ENCODE peak calls at places on chromosome 4, in six cellular contexts. T, Z, E, Y, B and M are unnamed samples. For H3K4me1, the result is how much of the 10 kb centered on the place peaks cover.

GRCh38 chr4:139177888-139178609 is 1.0 kb upstream of the ELF2 start:
- DNase-seq in Z (peak), Y (peak), B (peak), T (peak), E (peak), M (peak)

GRCh38 chr4:7781361-7781760 is 158.3 kb downstream of the AFAP1 start:
- DNase-seq in T (no peak), Y (no peak), B (no peak), Z (no peak), E (peak), M (no peak)

GRCh38 chr4:48991357-48991756 is 5.3 kb downstream of the CWH43 start:
- DNase-seq in E (no peak), T (no peak), B (no peak), Y (no peak), Z (no peak), M (no peak)

GRCh38 chr4:101981756-101982155 is 191.2 kb downstream of the BANK1 start:
- DNase-seq in B (no peak), Y (no peak), T (no peak), Z (peak), E (no peak), M (no peak)

GRCh38 chr4:163548481-163549243 is 54.2 kb downstream of the TMA16 start:
- DNase-seq in E (peak), Y (no peak), Z (peak), B (no peak), T (no peak), M (no peak)

GRCh38 chr4:127732623-127733199 is 2.5 kb downstream of the SLC25A31 start:
- DNase-seq in E (peak), B (no peak), Y (no peak), T (no peak), Z (peak), M (no peak)

GRCh38 chr4:69360271-69360670 is 80.0 kb downstream of the UGT2B28 start:
- DNase-seq in E (no peak), Z (no peak), Y (no peak), B (no peak), T (no peak), M (no peak)

GRCh38 chr4:127045872-127046271 is 586.9 kb upstream of the INTU start:
- DNase-seq in E (no peak), B (no peak), Z (no peak), Y (no peak), T (no peak), M (no peak)

GRCh38 chr4:176309772-176310171 is 10.0 kb upstream of the SPCS3 start:
- DNase-seq in Z (no peak), E (no peak), B (no peak), Y (no peak), T (no peak), M (no peak)

GRCh38 chr4:18075823-18076433 is 54.4 kb upstream of the LCORL start:
- DNase-seq in Z (peak), E (no peak), B (peak), Y (no peak), T (peak), M (no peak)

GRCh38 chr4:122783301-122784215 is 43.1 kb upstream of the FGF2 start:
- DNase-seq in T (no peak), Y (no peak), Z (peak), E (peak), B (no peak), M (peak)

GRCh38 chr4:71595576-71596108 is 188.2 kb downstream of the GC start:
- DNase-seq in Y (no peak), E (peak), B (no peak), Z (no peak), T (no peak), M (no peak)

GRCh38 chr4:169612869-169613859 is 781 bp upstream of the NEK1 start:
- DNase-seq in Y (peak), T (peak), E (peak), B (peak), Z (peak), M (peak)

GRCh38 chr4:17385403-17385802 is 126.5 kb downstream of the QDPR start:
- DNase-seq in E (peak), T (no peak), Y (no peak), B (peak), Z (no peak), M (no peak)

GRCh38 chr4:148068065-148068911 is 336.4 kb downstream of the ARHGAP10 start:
- DNase-seq in Y (no peak), T (no peak), Z (no peak), E (no peak), B (no peak), M (no peak)

GRCh38 chr4:113013746-113014145 is 35.7 kb upstream of the ANK2 start:
- DNase-seq in Z (no peak), E (peak), B (no peak), Y (no peak), T (no peak), M (no peak)

GRCh38 chr4:38367642-38368189 is 296.3 kb upstream of the KLF3 start:
- DNase-seq in Y (no peak), E (no peak), Z (no peak), B (no peak), T (no peak), M (no peak)
- H3K27ac ChIP-seq in Y (no peak), E (no peak), Z (no peak), B (no peak), T (no peak), M (no peak)

DNA sequence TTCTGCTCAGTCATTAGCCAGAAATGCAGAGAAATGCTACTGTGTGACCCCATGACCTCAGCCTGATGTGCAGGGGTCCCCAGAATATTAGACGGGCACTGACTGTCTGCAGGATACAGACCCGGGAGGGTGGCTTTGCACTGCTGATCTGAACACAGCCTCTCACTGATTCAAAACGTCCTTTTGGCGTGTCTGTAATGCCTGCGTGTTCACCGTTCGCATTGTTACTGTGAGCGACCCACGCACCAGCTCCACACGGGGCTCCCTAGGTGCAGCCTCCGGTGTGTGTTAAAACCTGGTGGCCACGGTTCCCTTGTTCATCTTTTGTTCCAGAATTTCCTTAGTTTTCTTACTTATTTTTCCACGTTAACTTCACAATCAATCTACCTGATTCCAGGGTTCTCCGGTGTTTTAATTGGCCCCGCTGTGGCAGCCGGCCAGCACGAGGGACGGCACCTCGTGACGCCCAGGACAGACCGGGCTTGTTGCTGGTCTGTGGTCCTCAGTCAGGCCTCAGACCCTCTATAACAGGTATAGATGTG is 32.0 kb upstream of the SPON2 start:
- DNase-seq in B (peak), E (no peak), T (no peak), Y (no peak), Z (no peak), M (no peak)
- H3K4me1 ChIP-seq in B (under half), E (under half), T (under half), Y (under half), Z (under half), M (under half)

DNA sequence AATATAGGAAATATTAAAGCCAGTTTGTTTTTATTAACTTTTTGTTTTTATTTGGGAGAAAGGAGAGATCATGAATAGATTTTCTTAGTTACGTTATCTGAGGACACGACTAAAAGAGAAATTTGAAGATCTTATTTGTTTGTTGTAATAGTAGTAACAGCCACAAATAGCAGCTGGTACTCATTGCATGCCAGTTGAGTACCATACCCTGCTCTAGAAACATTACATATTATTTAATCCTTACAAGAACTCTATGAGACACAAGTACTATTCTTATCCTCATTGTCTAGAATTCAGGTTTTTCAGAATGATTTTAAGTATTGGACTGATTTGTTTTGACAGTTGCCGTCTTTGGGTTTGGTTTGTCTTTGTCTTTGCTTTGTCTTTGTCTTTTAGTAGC is 31.8 kb downstream of the USP53 start:
- DNase-seq in B (no peak), T (no peak), Y (no peak), Z (no peak), E (no peak), M (no peak)
- H3K27ac ChIP-seq in B (no peak), T (no peak), Y (no peak), Z (no peak), E (no peak), M (no peak)

GRCh38 chr4:80454040-80454439 is 118.5 kb downstream of the CFAP299 start:
- DNase-seq in T (no peak), Y (no peak), Z (peak), B (no peak), E (no peak), M (no peak)
- H3K4me1 ChIP-seq in T (under half), Y (under half), Z (under half), B (under half), E (under half), M (under half)

GRCh38 chr4:74544655-74545361 is 99.9 kb downstream of the AREG start:
- DNase-seq in E (peak), Y (no peak), T (no peak), Z (peak), B (no peak), M (no peak)

GRCh38 chr4:74546020-74546419 is 101.1 kb downstream of the AREG start:
- DNase-seq in T (no peak), B (no peak), Z (no peak), E (peak), Y (no peak), M (no peak)

GRCh38 chr4:74543983-74544382 is 99.0 kb downstream of the AREG start:
- DNase-seq in Z (no peak), Y (no peak), E (peak), B (no peak), T (no peak), M (no peak)

GRCh38 chr4:74547042-74547441 is 102.1 kb downstream of the AREG start:
- DNase-seq in Y (no peak), T (no peak), E (no peak), B (no peak), Z (no peak), M (no peak)

DNA sequence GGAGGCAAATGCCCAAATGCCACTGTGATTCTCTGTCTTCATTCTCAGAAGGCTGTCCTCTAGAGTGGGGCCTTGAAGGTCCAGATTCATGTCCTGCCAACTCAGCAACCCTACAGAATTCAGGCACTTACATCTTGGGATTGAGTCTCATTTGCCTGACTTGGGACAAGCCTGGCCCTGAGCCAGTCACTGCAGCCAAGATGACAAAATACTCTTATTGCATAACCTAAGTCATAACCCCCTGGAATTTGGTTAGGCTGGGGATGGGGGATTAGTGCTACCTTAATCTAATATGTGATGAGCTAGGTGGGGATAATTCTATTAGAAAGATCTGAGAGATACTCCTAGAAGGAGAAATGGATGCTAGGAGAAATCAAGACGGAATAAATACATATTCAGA is 100.6 kb downstream of the AREG start:
- DNase-seq in T (no peak), Z (no peak), E (peak), Y (no peak), B (no peak), M (no peak)
- H3K27ac ChIP-seq in T (no peak), Z (no peak), E (no peak), Y (no peak), B (peak), M (no peak)

DNA sequence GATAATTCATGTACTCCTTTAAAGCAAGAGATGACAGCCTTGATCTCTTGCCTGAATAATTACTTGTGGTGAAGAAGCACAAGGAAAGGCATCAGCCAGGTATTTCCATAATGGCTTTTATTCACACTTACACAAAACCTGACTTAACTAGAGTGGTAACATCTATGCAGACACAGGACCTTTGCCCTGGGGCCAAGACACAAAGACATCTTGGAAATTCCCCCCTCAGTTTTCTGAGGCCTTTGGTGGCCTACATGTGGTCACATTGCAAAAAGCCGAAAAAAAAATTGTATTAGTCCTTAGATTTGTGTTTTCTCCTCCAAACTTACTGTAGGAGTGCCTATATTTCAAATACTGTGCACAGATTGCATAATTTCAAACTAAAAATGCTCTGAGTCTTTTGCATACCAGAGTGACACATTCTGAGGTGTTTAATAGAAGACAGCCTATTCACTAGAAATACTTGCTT is 172.4 kb downstream of the PDGFC start:
- DNase-seq in T (no peak), Z (peak), E (peak), B (no peak), Y (no peak), M (no peak)
- H3K4me1 ChIP-seq in T (under half), Z (under half), E (under half), B (under half), Y (under half), M (under half)

GRCh38 chr4:152684007-152684406 is 4.2 kb upstream of the TMEM154 start:
- DNase-seq in T (no peak), Y (no peak), E (no peak), B (no peak), Z (no peak), M (no peak)

GRCh38 chr4:152684587-152684986 is 4.8 kb upstream of the TMEM154 start:
- DNase-seq in E (no peak), B (no peak), Y (no peak), Z (no peak), T (no peak), M (no peak)

GRCh38 chr4:152687974-152688599 is 8.3 kb upstream of the TMEM154 start:
- DNase-seq in E (no peak), Y (no peak), B (no peak), T (no peak), Z (no peak), M (no peak)

GRCh38 chr4:152689615-152690501 is 10.1 kb upstream of the TMEM154 start:
- DNase-seq in E (no peak), T (no peak), B (no peak), Y (no peak), Z (no peak), M (no peak)

GRCh38 chr4:152686452-152687013 is 6.7 kb upstream of the TMEM154 start:
- DNase-seq in Y (no peak), B (no peak), Z (peak), E (no peak), T (no peak), M (no peak)
- H3K27ac ChIP-seq in Y (no peak), B (no peak), Z (no peak), E (no peak), T (no peak), M (no peak)

GRCh38 chr4:16113741-16114140 is 29.9 kb upstream of the PROM1 start:
- DNase-seq in Y (no peak), E (no peak), T (no peak), Z (no peak), B (no peak), M (no peak)

GRCh38 chr4:16116493-16116990 is 32.7 kb upstream of the PROM1 start:
- DNase-seq in B (no peak), Y (no peak), Z (no peak), E (no peak), T (no peak), M (no peak)

GRCh38 chr4:16117164-16117563 is 33.3 kb upstream of the PROM1 start:
- DNase-seq in T (no peak), B (no peak), E (no peak), Z (no peak), Y (no peak), M (no peak)

GRCh38 chr4:16116019-16116418 is 32.2 kb upstream of the PROM1 start:
- DNase-seq in Y (no peak), B (no peak), T (no peak), E (no peak), Z (no peak), M (no peak)

DNA sequence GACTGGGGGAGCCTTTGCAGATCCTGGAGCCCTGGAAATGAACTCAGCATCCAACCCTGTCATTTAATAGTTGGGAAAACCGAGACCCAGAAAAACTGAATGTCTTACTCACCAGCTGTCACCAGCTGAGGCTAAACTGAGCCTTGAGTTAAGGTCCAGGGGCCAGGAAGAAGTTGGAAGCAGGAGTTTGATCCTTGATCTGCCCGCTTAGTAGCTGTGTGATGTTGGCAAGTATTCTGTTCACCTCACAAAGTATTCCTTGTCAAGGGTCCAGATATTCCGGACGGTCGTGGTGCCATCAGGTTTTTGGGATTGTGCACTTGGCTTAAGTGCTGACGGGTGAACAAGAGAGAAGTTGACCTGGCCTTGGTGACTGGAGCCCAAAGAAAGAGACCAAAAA is 30.7 kb upstream of the PROM1 start:
- DNase-seq in Y (no peak), T (no peak), B (no peak), Z (no peak), E (no peak), M (no peak)
- H3K4me1 ChIP-seq in Y (under half), T (under half), B (under half), Z (under half), E (under half), M (under half)

GRCh38 chr4:159432436-159432835 is 329.6 kb downstream of the RAPGEF2 start:
- DNase-seq in B (no peak), Y (no peak), T (no peak), Z (no peak), E (no peak), M (no peak)

GRCh38 chr4:159428293-159428692 is 325.4 kb downstream of the RAPGEF2 start:
- DNase-seq in Y (no peak), E (no peak), B (no peak), Z (no peak), T (no peak), M (no peak)

GRCh38 chr4:159429693-159430035 is 326.8 kb downstream of the RAPGEF2 start:
- DNase-seq in Y (no peak), Z (no peak), E (no peak), T (no peak), B (no peak), M (no peak)

GRCh38 chr4:159428975-159429692 is 326.3 kb downstream of the RAPGEF2 start:
- DNase-seq in T (no peak), Z (no peak), Y (no peak), B (no peak), E (no peak), M (no peak)

DNA sequence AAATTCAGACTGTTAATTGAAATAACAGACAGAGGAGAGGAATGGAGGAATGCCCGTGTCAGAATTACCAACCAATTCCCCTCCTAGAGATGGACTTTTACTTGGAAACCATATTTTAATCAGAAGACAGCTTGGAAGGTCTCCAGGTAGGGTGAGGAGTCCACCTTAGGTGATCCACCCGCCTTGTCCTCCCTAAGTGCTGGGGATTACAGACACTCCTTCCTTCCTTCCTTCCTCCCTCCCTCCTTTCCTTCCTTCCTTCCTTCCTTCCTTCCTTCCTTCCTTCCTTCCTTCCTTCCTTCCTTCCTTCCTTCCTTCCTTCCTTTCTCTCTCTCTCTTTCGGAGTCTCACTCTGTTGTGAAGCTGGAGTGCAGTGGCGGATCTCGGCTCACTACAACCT is 328.0 kb downstream of the RAPGEF2 start:
- DNase-seq in E (no peak), B (no peak), T (no peak), Y (no peak), Z (no peak), M (no peak)
- H3K27ac ChIP-seq in E (no peak), B (no peak), T (no peak), Y (no peak), Z (no peak), M (no peak)